ENCODE peak calls at places on chromosomes 6 and 20, in four cellular contexts. M is right lobe of liver, I is HFF-Myc, K is SHP77. G is an unnamed sample.

GRCh38 chr6:57021086-57021720 is 25.3 kb upstream of the KIAA1586 start:
- DNase-seq in K (peak), I (peak), M (no peak), G (peak)

GRCh38 chr20:6053776-6054688 is at the start of gene LRRN4:
- DNase-seq in K (peak), M (no peak), I (peak), G (no peak)

GRCh38 chr6:146027586-146028249 is 1.1 kb upstream of the GRM1 start:
- DNase-seq in I (no peak), K (no peak), M (no peak), G (no peak)

GRCh38 chr6:134029495-134030455 is 22.6 kb downstream of the SLC2A12 start:
- DNase-seq in K (peak), M (no peak), I (no peak), G (no peak)

GRCh38 chr6:106728296-106728870 is 99.0 kb downstream of the QRSL1 start:
- DNase-seq in M (peak), I (no peak), K (no peak), G (no peak)

GRCh38 chr6:583639-584038 is 73.3 kb downstream of the HUS1B start:
- DNase-seq in M (no peak), K (no peak), I (no peak), G (no peak)

GRCh38 chr6:56923565-56923964 is 31.3 kb upstream of the BEND6 start:
- DNase-seq in I (no peak), K (no peak), M (no peak), G (no peak)

GRCh38 chr6:140744648-140745320 is 1370.3 kb upstream of the CITED2 start:
- DNase-seq in K (no peak), I (no peak), M (no peak), G (peak)

GRCh38 chr6:7912736-7913517 is 2.3 kb upstream of the TXNDC5 start:
- DNase-seq in I (no peak), K (no peak), M (no peak), G (no peak)

GRCh38 chr6:157879873-157880254 is 56.8 kb downstream of the SNX9 start:
- DNase-seq in K (no peak), I (no peak), M (no peak), G (no peak)

GRCh38 chr6:130409394-130410095 is 43.7 kb downstream of the TMEM200A start:
- DNase-seq in K (no peak), I (no peak), M (no peak), G (no peak)

GRCh38 chr6:128903715-128904114 is 20.8 kb downstream of the LAMA2 start:
- DNase-seq in K (no peak), I (no peak), M (no peak), G (no peak)

GRCh38 chr20:58171796-58172425 is 56.5 kb downstream of the ANKRD60 start:
- DNase-seq in K (no peak), M (no peak), I (no peak), G (no peak)

GRCh38 chr6:31495580-31495979 is 2.4 kb upstream of the MICB start:
- DNase-seq in M (no peak), K (no peak), I (no peak), G (no peak)

GRCh38 chr6:98581725-98582124 is 252.6 kb upstream of the POU3F2 start:
- DNase-seq in K (no peak), I (no peak), M (no peak), G (peak)

GRCh38 chr20:19749537-19749936 is 8.5 kb upstream of the RIN2 start:
- DNase-seq in I (no peak), M (no peak), K (no peak), G (no peak)

GRCh38 chr20:54284928-54285704 is 77.2 kb downstream of the PFDN4 start:
- DNase-seq in M (no peak), K (no peak), I (peak), G (no peak)

GRCh38 chr6:45500924-45501816 is 123.4 kb upstream of the SUPT3H start:
- DNase-seq in M (no peak), I (no peak), K (no peak), G (no peak)

GRCh38 chr6:32114853-32115252 is 5.7 kb upstream of the TNXB start:
- DNase-seq in M (no peak), I (no peak), K (no peak), G (peak)